ENCODE peak calls at places on chromosomes 13 and 19, in seven cellular contexts. G is GM12878, A is IMR-90, L is HepG2, Y is K562, I is A549, C is H1. H is an unnamed sample.

GRCh38 chr13:76764429-76764828 is 121.8 kb downstream of the KCTD12 start:
- DNase-seq in G (no peak), A (peak), L (no peak), Y (no peak), I (no peak), C (no peak), H (no peak)

GRCh38 chr19:28691683-28692082 is 521.3 kb downstream of the UQCRFS1 start:
- DNase-seq in G (no peak), A (no peak), L (no peak), Y (no peak), I (no peak), C (no peak), H (no peak)

GRCh38 chr13:20492641-20493040 is 33.0 kb downstream of the CRYL1 start:
- DNase-seq in G (no peak), A (peak), L (peak), Y (peak), I (peak), C (no peak), H (no peak)

GRCh38 chr19:38362076-38362945 is 12.1 kb upstream of the PSMD8 start:
- DNase-seq in G (no peak), A (peak), L (peak), Y (peak), I (peak), C (peak), H (peak)

GRCh38 chr19:374886-375235 is 30.3 kb upstream of the MIER2 start:
- DNase-seq in G (no peak), A (no peak), L (no peak), Y (peak), I (no peak), C (no peak), H (no peak)

GRCh38 chr13:70108276-70108845 is at the start of gene KLHL1:
- DNase-seq in G (no peak), A (no peak), L (no peak), Y (no peak), I (no peak), C (no peak), H (peak)

GRCh38 chr13:80086304-80086721 is 254.6 kb downstream of the SPRY2 start:
- DNase-seq in G (no peak), A (peak), L (no peak), Y (no peak), I (no peak), C (no peak), H (no peak)

GRCh38 chr19:15418588-15419412 is at the start of gene AKAP8L:
- DNase-seq in G (peak), A (peak), L (peak), Y (peak), I (peak), C (peak), H (peak)

GRCh38 chr13:20401958-20402856 is 123.5 kb downstream of the CRYL1 start:
- DNase-seq in G (no peak), A (peak), L (no peak), Y (no peak), I (no peak), C (no peak), H (no peak)

GRCh38 chr19:16391301-16392055 is 66.9 kb downstream of the KLF2 start:
- DNase-seq in G (no peak), A (no peak), L (no peak), Y (no peak), I (no peak), C (no peak), H (no peak)

GRCh38 chr13:113366031-113366588 is 2.2 kb upstream of the GRTP1 start:
- DNase-seq in G (no peak), A (peak), L (no peak), Y (no peak), I (no peak), C (no peak), H (no peak)

GRCh38 chr19:956747-957451 is 27.2 kb upstream of the WDR18 start:
- DNase-seq in G (no peak), A (peak), L (no peak), Y (no peak), I (no peak), C (no peak), H (peak)

GRCh38 chr19:40273469-40274360 is 11.4 kb downstream of the AKT2 start:
- DNase-seq in G (no peak), A (no peak), L (no peak), Y (no peak), I (no peak), C (no peak), H (no peak)

GRCh38 chr19:1942934-1943555 is 2.1 kb downstream of the CSNK1G2 start:
- DNase-seq in G (no peak), A (no peak), L (no peak), Y (no peak), I (no peak), C (no peak), H (no peak)

GRCh38 chr19:4197228-4197624 is 14.7 kb downstream of the ANKRD24 start:
- DNase-seq in G (no peak), A (no peak), L (no peak), Y (no peak), I (no peak), C (no peak), H (no peak)

GRCh38 chr19:3368848-3369336 is 2.5 kb downstream of the NFIC start:
- DNase-seq in G (no peak), A (peak), L (no peak), Y (no peak), I (no peak), C (no peak), H (no peak)

GRCh38 chr13:113562085-113562749 is 22.3 kb upstream of the TFDP1 start:
- DNase-seq in G (no peak), A (peak), L (peak), Y (peak), I (peak), C (peak), H (peak)

GRCh38 chr13:39451860-39452301 is 151.1 kb downstream of the LHFPL6 start:
- DNase-seq in G (no peak), A (peak), L (no peak), Y (no peak), I (no peak), C (no peak), H (no peak)

GRCh38 chr13:99218969-99219368 is 18.3 kb downstream of the UBAC2 start:
- DNase-seq in G (peak), A (no peak), L (no peak), Y (no peak), I (no peak), C (no peak), H (no peak)

GRCh38 chr19:3471954-3472655 is 8.2 kb downstream of the SMIM24 start:
- DNase-seq in G (no peak), A (no peak), L (no peak), Y (peak), I (no peak), C (no peak), H (peak)

GRCh38 chr19:50639121-50640112 is at the start of gene SYT3:
- DNase-seq in G (no peak), A (peak), L (no peak), Y (peak), I (peak), C (no peak), H (peak)

GRCh38 chr13:34358811-34359513 is 541.0 kb downstream of the RFC3 start:
- DNase-seq in G (no peak), A (peak), L (no peak), Y (no peak), I (no peak), C (no peak), H (no peak)

GRCh38 chr19:49387936-49388372 is at the start of gene KASH5:
- DNase-seq in G (no peak), A (peak), L (no peak), Y (peak), I (peak), C (no peak), H (peak)

GRCh38 chr13:41694902-41695301 is 237.6 kb downstream of the RGCC start:
- DNase-seq in G (peak), A (peak), L (no peak), Y (no peak), I (peak), C (no peak), H (no peak)

GRCh38 chr19:40803857-40804782 is 5.1 kb downstream of the EGLN2 start:
- DNase-seq in G (peak), A (no peak), L (peak), Y (peak), I (no peak), C (no peak), H (no peak)

GRCh38 chr19:46211201-46211881 is 18.2 kb upstream of the IGFL1 start:
- DNase-seq in G (no peak), A (no peak), L (no peak), Y (no peak), I (no peak), C (peak), H (no peak)

GRCh38 chr13:71290963-71291937 is 575.8 kb downstream of the DACH1 start:
- DNase-seq in G (peak), A (peak), L (peak), Y (no peak), I (no peak), C (no peak), H (no peak)

GRCh38 chr19:13040232-13040915 is 45.1 kb downstream of the NFIX start:
- DNase-seq in G (no peak), A (no peak), L (no peak), Y (no peak), I (no peak), C (no peak), H (no peak)

GRCh38 chr13:40406405-40407138 is 259.9 kb downstream of the FOXO1 start:
- DNase-seq in G (no peak), A (peak), L (peak), Y (no peak), I (peak), C (no peak), H (no peak)

GRCh38 chr13:109479991-109480696 is 306.2 kb downstream of the IRS2 start:
- DNase-seq in G (no peak), A (peak), L (no peak), Y (no peak), I (no peak), C (no peak), H (no peak)

GRCh38 chr13:19984430-19985218 is 26.1 kb downstream of the ZMYM2 start:
- DNase-seq in G (peak), A (peak), L (peak), Y (no peak), I (peak), C (no peak), H (peak)

GRCh38 chr13:112777637-112778406 is 88.0 kb downstream of the ATP11A start:
- DNase-seq in G (no peak), A (no peak), L (no peak), Y (no peak), I (no peak), C (no peak), H (peak)

GRCh38 chr13:30832845-30833332 is 73.2 kb upstream of the MEDAG start:
- DNase-seq in G (no peak), A (no peak), L (peak), Y (no peak), I (peak), C (peak), H (peak)

GRCh38 chr19:53511933-53512374 is 26.0 kb upstream of the ZNF331 start:
- DNase-seq in G (no peak), A (peak), L (peak), Y (peak), I (no peak), C (peak), H (peak)

GRCh38 chr13:51682691-51683090 is 98.4 kb downstream of the WDFY2 start:
- DNase-seq in G (no peak), A (peak), L (no peak), Y (no peak), I (no peak), C (no peak), H (no peak)

GRCh38 chr13:51679616-51680015 is 95.4 kb downstream of the WDFY2 start:
- DNase-seq in G (no peak), A (no peak), L (no peak), Y (no peak), I (no peak), C (no peak), H (no peak)

GRCh38 chr13:51684076-51684475 is 99.8 kb downstream of the WDFY2 start:
- DNase-seq in G (no peak), A (peak), L (no peak), Y (no peak), I (no peak), C (no peak), H (no peak)

GRCh38 chr13:51683537-51684050 is 99.3 kb downstream of the WDFY2 start:
- DNase-seq in G (no peak), A (no peak), L (no peak), Y (no peak), I (no peak), C (no peak), H (no peak)

DNA sequence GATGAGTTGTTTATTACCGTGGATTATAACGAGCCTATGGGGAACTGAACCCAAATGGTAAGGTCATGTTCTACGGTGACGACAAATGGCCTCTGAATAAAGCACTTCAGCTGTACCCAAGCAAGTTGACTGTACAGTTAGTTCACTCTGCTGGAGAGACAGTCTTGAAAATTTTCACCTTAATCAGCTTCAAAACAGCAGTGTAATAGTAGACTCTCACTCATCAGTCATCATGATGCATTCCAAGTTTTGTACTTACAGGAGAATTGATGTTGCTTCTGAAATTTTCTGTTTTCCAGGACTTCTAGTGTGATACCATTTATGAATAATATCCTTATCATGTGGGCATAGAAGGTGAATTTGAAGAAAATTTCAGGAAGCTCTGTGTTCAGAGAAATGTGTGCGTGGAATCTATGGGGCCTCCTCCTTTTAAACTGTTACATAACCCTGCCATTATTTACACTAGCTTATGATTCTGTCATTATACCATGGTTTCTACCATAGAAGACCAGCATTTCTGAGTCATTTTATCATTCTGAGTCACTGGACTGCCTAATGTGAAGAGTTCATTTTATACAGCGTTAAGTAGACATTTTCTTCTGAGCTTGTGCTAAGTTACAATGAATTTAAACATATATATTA is 96.9 kb downstream of the WDFY2 start:
- DNase-seq in G (no peak), A (peak), L (no peak), Y (no peak), I (no peak), C (no peak), H (no peak)
- TF ChIP-seq RFX5 in G (no peak), A (no peak), L (no peak), Y (no peak), I (no peak), C (no peak), H (no peak)

GRCh38 chr19:43754562-43755255 is at the start of gene SMG9:
- DNase-seq in G (peak), A (peak), L (peak), Y (peak), I (peak), C (peak), H (peak)
- TF ChIP-seq RFX5 in G (peak), A (no peak), L (no peak), Y (no peak), I (peak), C (no peak), H (no peak)

DNA sequence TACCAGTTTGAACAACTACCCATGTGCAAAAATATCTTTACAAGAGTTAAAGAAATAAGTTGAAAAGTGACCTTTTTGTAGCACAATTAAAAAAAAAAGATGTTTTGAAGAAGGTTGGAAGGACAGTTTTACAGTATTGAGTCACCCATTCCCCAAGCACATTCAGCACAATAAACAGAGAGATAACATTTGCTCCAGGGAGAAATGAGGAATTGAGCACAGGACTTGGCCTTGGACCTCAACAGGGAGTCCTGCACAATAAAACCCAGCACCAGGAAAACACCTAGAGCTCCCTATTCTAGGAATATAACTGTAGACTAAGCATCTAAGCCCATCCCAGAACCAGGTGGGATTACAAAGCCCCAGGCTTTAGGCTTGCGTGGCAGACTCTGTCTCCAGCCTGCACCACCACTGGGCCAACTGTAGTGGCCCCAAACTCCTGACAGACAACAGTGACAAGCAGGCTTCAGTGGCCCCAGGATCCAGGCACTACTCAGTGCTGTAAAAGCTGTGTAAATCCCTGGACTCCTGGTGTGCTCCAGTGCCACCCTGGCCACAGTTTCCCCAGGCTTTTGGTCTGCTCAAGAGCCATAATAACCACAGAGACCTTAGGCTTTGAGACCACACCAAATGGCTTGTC is 857.2 kb downstream of the SLITRK1 start:
- DNase-seq in G (no peak), A (peak), L (no peak), Y (no peak), I (no peak), C (no peak), H (no peak)
- TF ChIP-seq RFX5 in G (no peak), A (no peak), L (no peak), Y (no peak), I (no peak), C (no peak), H (no peak)

GRCh38 chr13:50085063-50085462 is 69.8 kb downstream of the KCNRG start:
- DNase-seq in G (no peak), A (peak), L (peak), Y (no peak), I (no peak), C (no peak), H (no peak)
- TF ChIP-seq RFX5 in G (no peak), A (no peak), L (no peak), Y (no peak), I (no peak), C (no peak), H (no peak)

DNA sequence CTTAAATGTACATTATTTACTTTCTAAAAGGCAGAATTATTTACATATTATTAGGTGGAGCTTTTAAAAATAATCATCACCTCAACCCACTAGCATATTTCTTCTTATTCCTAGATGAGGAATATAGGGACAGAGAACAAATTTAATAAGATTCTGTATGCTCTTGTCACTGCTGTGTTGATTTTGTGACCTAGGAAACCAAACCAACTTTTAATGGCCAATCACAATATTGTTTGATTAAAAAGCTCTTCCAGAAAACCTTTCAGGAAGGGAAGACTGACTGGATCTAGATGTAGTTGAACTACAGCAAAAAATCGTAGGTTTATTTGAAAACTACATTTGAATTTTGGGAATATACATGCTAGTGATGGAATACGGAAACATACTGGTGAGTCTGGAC is 91.8 kb upstream of the RAP2A start:
- DNase-seq in G (no peak), A (no peak), L (no peak), Y (no peak), I (no peak), C (no peak), H (no peak)
- TF ChIP-seq RFX5 in G (no peak), A (no peak), L (no peak), Y (no peak), I (no peak), C (no peak), H (no peak)

DNA sequence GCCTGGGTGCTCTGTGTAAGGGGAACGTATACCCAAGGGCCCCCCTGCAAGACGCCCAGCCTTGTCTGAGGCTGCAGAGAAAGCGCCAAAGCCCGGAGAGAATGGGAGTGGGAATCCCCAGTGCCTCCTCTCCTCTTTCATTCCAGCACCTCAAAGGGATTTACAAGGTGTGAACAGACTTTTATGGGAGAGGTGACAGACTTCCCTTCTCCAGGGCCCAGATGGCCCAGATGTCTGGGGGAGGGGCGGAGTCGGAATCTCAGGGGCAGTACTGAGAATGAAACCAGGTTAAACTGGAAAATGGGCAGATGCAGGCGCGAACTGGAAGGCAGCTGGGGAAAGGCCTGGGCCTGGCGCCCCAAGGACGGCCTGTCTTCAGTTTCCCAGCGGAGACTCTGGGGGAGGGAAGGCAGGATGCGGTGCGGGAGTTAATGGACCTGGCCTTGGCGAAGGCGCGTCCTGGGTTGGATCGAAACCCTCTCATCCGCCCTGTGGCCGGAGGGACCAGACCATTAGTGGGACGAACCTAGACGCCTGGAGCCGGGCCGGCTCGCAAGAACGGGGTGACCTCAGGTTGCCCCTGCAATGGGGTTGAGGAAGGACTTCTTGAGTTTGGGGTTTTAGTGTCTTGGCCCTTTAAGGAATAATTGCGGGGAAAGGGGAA is 622 bp upstream of the TRIP10 start:
- DNase-seq in G (no peak), A (peak), L (no peak), Y (no peak), I (no peak), C (no peak), H (no peak)
- TF ChIP-seq RFX5 in G (no peak), A (no peak), L (no peak), Y (no peak), I (no peak), C (no peak), H (no peak)

GRCh38 chr13:23697772-23698313 is 127.6 kb downstream of the TNFRSF19 start:
- DNase-seq in G (no peak), A (no peak), L (no peak), Y (no peak), I (no peak), C (no peak), H (no peak)

GRCh38 chr13:23699271-23699670 is 129.1 kb downstream of the TNFRSF19 start:
- DNase-seq in G (no peak), A (no peak), L (no peak), Y (no peak), I (no peak), C (no peak), H (no peak)

GRCh38 chr13:23695711-23696512 is 125.7 kb downstream of the TNFRSF19 start:
- DNase-seq in G (no peak), A (no peak), L (no peak), Y (no peak), I (no peak), C (no peak), H (no peak)

GRCh38 chr13:23695196-23695595 is 125.0 kb downstream of the TNFRSF19 start:
- DNase-seq in G (no peak), A (no peak), L (no peak), Y (no peak), I (no peak), C (no peak), H (no peak)

DNA sequence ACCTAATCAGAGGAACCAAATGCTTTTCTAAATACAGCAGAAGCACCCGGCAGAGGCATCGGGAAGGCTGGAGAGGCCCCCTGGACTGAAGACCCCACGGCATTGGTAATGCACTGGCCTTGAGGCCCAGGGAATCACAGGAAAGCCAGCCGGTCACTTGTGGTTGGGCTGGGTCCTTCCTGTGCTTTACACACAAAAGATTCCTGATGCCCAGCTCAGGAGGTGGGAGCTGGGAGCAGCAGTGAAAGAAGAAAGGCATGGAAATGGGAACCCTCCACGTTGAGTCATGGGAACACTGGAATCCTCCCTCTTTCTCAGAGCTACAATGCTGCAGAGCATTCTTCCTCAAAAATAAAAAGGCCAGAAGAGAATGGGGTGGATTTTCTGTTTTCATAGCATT is 126.4 kb downstream of the TNFRSF19 start:
- DNase-seq in G (no peak), A (peak), L (no peak), Y (no peak), I (no peak), C (no peak), H (no peak)
- TF ChIP-seq RFX5 in G (no peak), A (no peak), L (no peak), Y (no peak), I (no peak), C (no peak), H (no peak)